ENCODE peak calls at places on chromosomes 16 and 17, in nine cellular contexts. O is mesendoderm; W is IMR-90; I is stomach; V is HAP-1; Z is body of pancreas; S is mucosa of descending colon; T is naive thymus-derived CD4-positive, alpha-beta T cell; F is colonic mucosa. Y is an unnamed sample.

GRCh38 chr16:69830534-69831211 is 68.5 kb downstream of the WWP2 start:
- DNase-seq in O (no peak), W (peak; percentile 28), I (peak; percentile 34), V (no peak), Z (no peak), S (no peak), T (no peak), F (no peak), Y (no peak)

GRCh38 chr16:74700206-74701040 is at the start of gene MLKL:
- DNase-seq in O (peak; percentile 25), W (peak; percentile 26), I (peak; percentile 65), V (peak; percentile 61), Z (peak; percentile 68), S (peak; percentile 82), T (peak; percentile 34), F (peak; percentile 69), Y (peak; percentile 61)

GRCh38 chr16:73091199-73091598 is 43.3 kb upstream of the ZFHX3 start:
- DNase-seq in O (no peak), W (no peak), I (no peak), V (no peak), Z (no peak), S (no peak), T (no peak), F (no peak), Y (no peak)

GRCh38 chr16:75070055-75070841 is 46.3 kb downstream of the LDHD start:
- DNase-seq in O (no peak), W (no peak), I (peak; percentile 59), V (peak; percentile 25), Z (no peak), S (no peak), T (no peak), F (peak; percentile 52), Y (no peak)

GRCh38 chr17:63699638-63700527 is at the start of gene LIMD2:
- DNase-seq in O (peak; percentile 74), W (no peak), I (peak; percentile 66), V (peak; percentile 82), Z (peak; percentile 42), S (peak; percentile 88), T (peak; percentile 81), F (peak; percentile 54), Y (peak; percentile 55)

GRCh38 chr16:50067290-50067853 is 1.6 kb downstream of the HEATR3 start:
- DNase-seq in O (peak; percentile 78), W (peak; percentile 74), I (no peak), V (peak; percentile 62), Z (no peak), S (no peak), T (peak; percentile 20), F (peak; percentile 24), Y (peak; percentile 66)

GRCh38 chr17:29611351-29612093 is 11.2 kb downstream of the CORO6 start:
- DNase-seq in O (no peak), W (no peak), I (no peak), V (no peak), Z (no peak), S (no peak), T (no peak), F (no peak), Y (no peak)

GRCh38 chr16:29790949-29791844 is 646 bp downstream of the KIF22 start:
- DNase-seq in O (no peak), W (no peak), I (no peak), V (no peak), Z (no peak), S (no peak), T (no peak), F (no peak), Y (no peak)

DNA sequence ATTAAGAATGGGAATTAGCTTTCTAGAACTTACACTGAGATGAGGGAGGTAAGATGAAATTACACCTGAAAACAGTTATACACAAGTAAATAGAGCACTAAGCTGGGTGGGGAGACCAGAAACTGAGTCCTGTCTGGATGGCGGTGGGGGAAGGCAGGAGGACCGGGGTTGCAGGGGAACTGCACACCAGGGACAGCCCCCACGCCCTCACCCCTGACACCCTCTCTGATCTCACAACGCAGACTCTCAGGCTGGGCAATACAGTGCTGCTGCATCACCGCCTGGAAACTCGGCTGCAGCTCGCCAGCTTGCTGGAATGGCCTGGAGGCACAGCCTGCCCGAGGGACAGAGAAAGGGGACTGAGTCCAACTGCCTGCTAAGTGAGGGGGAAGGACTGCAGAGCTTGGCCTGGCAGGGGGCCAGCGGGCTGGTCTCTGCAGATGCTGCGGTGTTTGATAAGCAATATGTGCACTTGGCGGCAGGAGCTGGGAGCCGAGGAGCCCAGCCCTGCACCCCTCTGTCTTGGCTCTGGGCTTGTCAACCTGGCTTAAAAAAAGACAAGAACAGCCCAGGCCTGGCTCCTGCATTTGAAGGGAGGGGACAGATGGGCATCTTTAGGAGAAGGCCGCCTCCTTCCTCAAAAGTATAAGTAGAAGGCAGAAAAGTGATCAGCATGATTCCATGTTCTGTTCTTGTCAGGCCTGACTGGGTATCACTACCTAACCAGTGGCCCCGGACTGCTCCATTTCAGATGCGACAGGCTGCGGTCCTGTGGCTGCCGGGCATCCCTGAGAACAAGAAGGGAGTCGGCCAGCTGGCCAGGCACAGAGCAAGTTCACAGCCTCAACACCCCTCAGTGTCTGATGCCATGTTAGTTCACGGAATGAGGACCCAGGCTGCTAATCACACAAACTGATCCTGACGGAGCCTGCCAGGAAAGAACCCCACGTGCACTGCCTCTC is 30.2 kb downstream of the SPHK1 start:
- DNase-seq in O (peak; percentile 27), W (peak; percentile 69), I (peak; percentile 79), V (peak; percentile 41), Z (peak; percentile 51), S (no peak), T (no peak), F (no peak), Y (peak; percentile 81)
- H3K4me1 ChIP-seq in O (peaks cover 7% of the 10 kb centered on the region), W (peaks cover 7% of the 10 kb centered on the region), I (peaks cover 18% of the 10 kb centered on the region), V (no peaks in the 10 kb centered on the region), Z (peaks cover 30% of the 10 kb centered on the region), S (peaks cover 5% of the 10 kb centered on the region), T (no peaks in the 10 kb centered on the region), F (no peaks in the 10 kb centered on the region), Y (peaks cover 41% of the 10 kb centered on the region)

DNA sequence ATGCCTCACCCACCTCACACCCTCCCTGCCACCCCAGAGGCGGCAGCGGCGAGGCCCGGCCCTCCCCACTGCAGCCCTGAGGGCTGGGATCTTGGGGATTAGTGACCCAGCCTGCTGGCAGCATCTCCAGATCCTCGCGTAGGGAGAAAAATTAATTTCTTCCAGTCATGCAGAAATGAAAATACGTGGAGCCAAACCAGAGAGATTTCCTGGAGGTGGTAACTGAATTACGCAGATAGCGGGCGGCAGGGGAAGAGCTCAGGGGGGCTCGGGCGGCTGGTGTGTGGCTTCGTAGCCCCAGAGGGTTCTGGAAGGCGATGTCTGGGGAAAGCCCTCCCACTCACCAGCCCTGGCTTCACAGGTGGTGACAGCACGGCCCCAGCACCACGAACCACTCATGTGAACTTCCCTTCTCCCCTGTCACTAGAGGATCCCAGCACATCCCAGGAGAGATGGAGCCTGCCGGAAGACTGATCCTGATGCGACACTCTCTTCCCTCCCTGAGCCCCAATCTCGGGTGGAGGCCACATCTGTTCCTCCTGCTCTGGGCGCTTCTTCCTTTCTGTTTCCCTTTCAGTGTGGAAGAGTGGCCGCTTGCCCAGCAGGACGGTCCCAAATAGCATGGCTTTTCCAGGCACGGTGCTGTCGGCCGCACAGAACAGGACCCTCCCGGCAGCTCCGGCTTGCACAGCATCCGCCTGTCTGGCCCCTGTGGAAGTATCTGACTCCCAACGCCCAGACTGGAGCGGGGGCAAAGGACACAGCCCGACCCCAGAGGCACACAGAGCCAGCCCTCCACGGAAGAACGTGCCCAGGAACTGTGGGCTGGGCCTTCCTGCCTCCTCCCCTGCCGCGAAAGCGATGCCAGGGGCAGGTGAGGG is 37.8 kb downstream of the CBFA2T3 start:
- DNase-seq in O (no peak), W (no peak), I (no peak), V (no peak), Z (no peak), S (no peak), T (no peak), F (no peak), Y (no peak)
- H3K4me3 ChIP-seq in O (no peak overlapping the region), W (no peak overlapping the region), I (peak overlapping the region; percentile 55), V (no peak overlapping the region), Z (no peak overlapping the region), S (no peak overlapping the region), T (no peak overlapping the region), F (peak overlapping the region; percentile 47), Y (no peak overlapping the region)

GRCh38 chr17:896439-896838 is 83.1 kb downstream of the NXN start:
- DNase-seq in O (no peak), W (peak; percentile 66), I (no peak), V (no peak), Z (no peak), S (no peak), T (no peak), F (no peak), Y (no peak)

GRCh38 chr17:901964-902363 is 77.6 kb downstream of the NXN start:
- DNase-seq in O (no peak), W (peak; percentile 30), I (no peak), V (no peak), Z (no peak), S (no peak), T (no peak), F (no peak), Y (no peak)

GRCh38 chr17:897970-898619 is 81.5 kb downstream of the NXN start:
- DNase-seq in O (no peak), W (no peak), I (no peak), V (no peak), Z (no peak), S (no peak), T (no peak), F (no peak), Y (no peak)

GRCh38 chr17:902463-902862 is 77.1 kb downstream of the NXN start:
- DNase-seq in O (no peak), W (no peak), I (no peak), V (no peak), Z (no peak), S (no peak), T (no peak), F (no peak), Y (no peak)

DNA sequence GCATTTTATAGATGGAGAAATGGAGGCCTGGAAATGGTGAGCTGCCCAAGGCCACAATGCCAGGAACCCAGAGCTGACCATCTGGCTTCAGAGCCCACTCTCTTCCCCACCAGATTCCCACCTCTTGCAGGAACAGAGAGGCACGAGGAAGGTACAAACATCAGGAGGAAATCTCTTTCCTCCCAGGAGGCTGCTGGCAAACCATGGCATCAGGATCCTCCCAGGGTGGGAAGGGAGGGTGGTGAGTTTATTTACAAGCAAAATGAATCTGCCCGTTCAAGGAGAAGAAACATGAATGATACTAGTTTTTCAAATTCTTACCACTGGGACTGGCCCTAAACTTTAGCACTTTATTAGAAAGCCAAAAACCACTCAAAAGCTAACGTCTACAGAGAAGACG is 79.2 kb downstream of the NXN start:
- DNase-seq in O (no peak), W (no peak), I (no peak), V (no peak), Z (no peak), S (no peak), T (no peak), F (no peak), Y (no peak)
- H3K4me1 ChIP-seq in O (peaks cover 2% of the 10 kb centered on the region), W (peaks cover 40% of the 10 kb centered on the region), I (no peaks in the 10 kb centered on the region), V (no peaks in the 10 kb centered on the region), Z (peaks cover 10% of the 10 kb centered on the region), S (no peaks in the 10 kb centered on the region), T (no peaks in the 10 kb centered on the region), F (no peaks in the 10 kb centered on the region), Y (peaks cover 6% of the 10 kb centered on the region)

DNA sequence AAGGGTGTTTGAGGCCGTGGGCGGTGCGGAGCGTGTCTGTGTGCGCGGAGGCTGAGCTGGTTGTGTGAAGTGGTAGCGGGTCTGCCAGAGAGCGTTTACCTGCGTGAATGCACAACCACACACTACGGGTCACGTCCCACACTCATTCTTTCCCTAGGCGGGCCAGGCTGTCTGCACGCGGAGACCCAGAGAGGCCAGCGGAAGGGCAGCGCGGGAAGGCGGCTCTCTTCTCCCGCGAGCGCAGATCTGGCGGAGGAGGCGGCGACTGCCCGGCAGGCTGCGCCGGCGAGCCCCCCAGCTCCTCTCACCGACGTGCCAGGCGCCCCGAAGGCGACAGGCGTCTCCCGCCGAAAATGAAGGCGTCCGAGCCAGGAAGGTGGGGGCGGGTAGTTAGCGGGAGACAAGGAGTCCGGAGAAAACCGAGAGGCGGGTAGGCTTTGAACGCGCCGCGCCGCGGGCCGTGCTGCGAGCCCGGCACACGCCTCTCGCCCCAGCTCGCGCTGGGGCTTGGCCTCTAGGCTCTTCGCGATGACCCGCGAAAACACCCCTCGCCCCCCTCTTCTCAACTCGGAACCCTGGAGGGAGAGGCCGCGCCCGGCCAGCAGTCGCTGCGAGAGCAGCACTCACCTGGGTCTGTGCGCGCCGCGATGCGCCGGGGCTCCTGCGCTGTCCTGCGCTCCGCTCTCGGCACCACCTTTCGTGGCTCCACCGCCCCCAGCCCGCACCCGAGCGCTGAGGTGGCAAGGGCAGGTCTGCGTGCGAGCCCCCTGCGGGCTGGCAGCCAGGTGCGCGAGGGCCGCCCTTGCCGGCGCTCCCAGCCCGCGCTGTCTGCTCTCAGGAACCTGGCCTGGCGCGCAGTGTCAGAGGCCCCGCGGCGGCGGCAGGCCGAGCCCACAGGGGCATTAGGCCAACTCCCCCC is 2.0 kb upstream of the FOXF1 start:
- DNase-seq in O (peak; percentile 68), W (no peak), I (no peak), V (no peak), Z (no peak), S (no peak), T (no peak), F (no peak), Y (no peak)
- H3K4me3 ChIP-seq in O (no peak overlapping the region), W (peak overlapping the region; percentile 98), I (peak overlapping the region; percentile 64), V (no peak overlapping the region), Z (no peak overlapping the region), S (peak overlapping the region; percentile 26), T (no peak overlapping the region), F (peak overlapping the region; percentile 52), Y (peak overlapping the region; percentile 6)

Y was measured in cardiac muscle cell.